ENCODE peak calls at places on chromosomes 11 and 22, in four cellular contexts. J is caudate nucleus; Q is renal cortical epithelial cell; W is activated T-helper 1 cell treated with anti-CD3 and anti-CD28 coated beads, Interleukin-12 subunit alpha, Interleukin-12 subunit beta, Interleukin-2, Interleukin-4 antibody, amounts not matched to agents 30 ng/mL and 10 ng/mL and 1 ng/mL, durations not matched to agents 14 hours and 24 hours and 36 hours. R is an unnamed sample.

GRCh38 chr22:37686002-37686982 is at the start of gene NOL12:
- DNase-seq in J (peak; percentile 72), Q (peak; percentile 69), W (peak; percentile 74), R (peak; percentile 87)

GRCh38 chr11:108890482-108891092 is 225.7 kb downstream of the DDX10 start:
- DNase-seq in J (no peak), Q (no peak), W (no peak), R (no peak)

GRCh38 chr22:42397332-42398246 is 34.6 kb downstream of the NFAM1 start:
- DNase-seq in J (no peak), Q (peak; percentile 28), W (no peak), R (no peak)

GRCh38 chr11:75731095-75731494 is 13.5 kb downstream of the MOGAT2 start:
- DNase-seq in J (no peak), Q (no peak), W (no peak), R (no peak)

GRCh38 chr11:5369793-5370192 is 13.8 kb upstream of the OR51M1 start:
- DNase-seq in J (no peak), Q (no peak), W (no peak), R (no peak)

GRCh38 chr11:117818036-117818858 is 6.3 kb downstream of the FXYD2 start:
- DNase-seq in J (no peak), Q (peak; percentile 93), W (peak; percentile 67), R (no peak)

GRCh38 chr11:67640021-67640757 is 626 bp upstream of the TBX10 start:
- DNase-seq in J (peak; percentile 14), Q (peak; percentile 23), W (peak; percentile 28), R (peak; percentile 87)

GRCh38 chr11:16883179-16883578 is 131.0 kb downstream of the PLEKHA7 start:
- DNase-seq in J (no peak), Q (peak; percentile 42), W (no peak), R (no peak)

GRCh38 chr11:61908730-61909622 is 8.4 kb downstream of the RAB3IL1 start:
- DNase-seq in J (no peak), Q (no peak), W (no peak), R (peak; percentile 67)

GRCh38 chr11:93196816-93197382 is 892 bp downstream of the SLC36A4 start:
- DNase-seq in J (no peak), Q (peak; percentile 49), W (no peak), R (no peak)

GRCh38 chr11:45369294-45369693 is 83.2 kb upstream of the SYT13 start:
- DNase-seq in J (no peak), Q (no peak), W (no peak), R (no peak)

GRCh38 chr11:2555891-2556290 is 111.1 kb downstream of the KCNQ1 start:
- DNase-seq in J (no peak), Q (no peak), W (no peak), R (no peak)

GRCh38 chr11:47593934-47594855 is at the start of gene C1QTNF4:
- DNase-seq in J (no peak), Q (no peak), W (no peak), R (peak; percentile 73)

GRCh38 chr11:26862801-26863200 is 131.1 kb upstream of the FIBIN start:
- DNase-seq in J (no peak), Q (no peak), W (no peak), R (no peak)

GRCh38 chr11:251550-251949 is 14.8 kb downstream of the PSMD13 start:
- DNase-seq in J (no peak), Q (no peak), W (no peak), R (no peak)

GRCh38 chr11:14907411-14908213 is 15.6 kb upstream of the CYP2R1 start:
- DNase-seq in J (peak; percentile 36), Q (peak; percentile 41), W (peak; percentile 76), R (peak; percentile 25)

GRCh38 chr22:21754523-21755128 is 19.0 kb upstream of the YPEL1 start:
- DNase-seq in J (no peak), Q (no peak), W (no peak), R (no peak)

GRCh38 chr11:121575250-121575962 is 122.6 kb upstream of the SORL1-AS1 start:
- DNase-seq in J (no peak), Q (peak; percentile 68), W (no peak), R (no peak)

GRCh38 chr11:134449713-134450112 is 37.7 kb upstream of the B3GAT1 start:
- DNase-seq in J (no peak), Q (no peak), W (no peak), R (peak; percentile 74)

GRCh38 chr11:6647282-6647679 is 8.3 kb downstream of the DCHS1 start:
- DNase-seq in J (no peak), Q (no peak), W (no peak), R (peak; percentile 51)